ENCODE peak calls at places on chromosomes 11 and 22, in four cellular contexts. E is mammary epithelial cell, I is GM23248, M is GM23338. O is an unnamed sample.

GRCh38 chr11:69301491-69302401 is 7.8 kb downstream of the MYEOV start:
- DNase-seq in I (peak; percentile 95), E (peak; percentile 91), M (no peak), O (no peak)

GRCh38 chr11:46444305-46444704 is 52.7 kb upstream of the CHRM4 start:
- DNase-seq in E (no peak), I (peak; percentile 17), M (no peak), O (no peak)

GRCh38 chr11:134633276-134633675 is 221.2 kb upstream of the B3GAT1 start:
- DNase-seq in E (no peak), M (no peak), I (no peak), O (no peak)

GRCh38 chr11:79192836-79193235 is 248.0 kb downstream of the TENM4 start:
- DNase-seq in M (no peak), I (no peak), E (no peak), O (no peak)

GRCh38 chr11:30725645-30726195 is 139.6 kb upstream of the MPPED2 start:
- DNase-seq in I (no peak), E (no peak), M (no peak), O (no peak)

GRCh38 chr22:21624120-21624879 is 5.5 kb downstream of the YDJC start:
- DNase-seq in I (peak; percentile 62), M (peak; percentile 89), E (peak; percentile 9), O (peak; percentile 49)

GRCh38 chr11:129620705-129621104 is 194.9 kb upstream of the TMEM45B start:
- DNase-seq in E (peak; percentile 78), M (no peak), I (peak; percentile 42), O (no peak)

GRCh38 chr22:30404307-30404706 is 7.5 kb downstream of the SEC14L2 start:
- DNase-seq in E (no peak), I (no peak), M (no peak), O (no peak)

GRCh38 chr22:29030016-29030617 is 31.5 kb downstream of the C22orf31 start:
- DNase-seq in E (peak; percentile 94), I (peak; percentile 53), M (peak; percentile 29), O (no peak)

GRCh38 chr11:120667281-120667680 is 155.7 kb downstream of the GRIK4 start:
- DNase-seq in M (no peak), I (peak; percentile 47), E (no peak), O (no peak)

GRCh38 chr11:4887591-4887990 is 5.9 kb downstream of the OR51T1 start:
- DNase-seq in M (no peak), I (no peak), E (no peak), O (no peak)

GRCh38 chr22:22558071-22558971 is 744 bp downstream of the PRAME start:
- DNase-seq in M (peak; percentile 57), E (no peak), I (peak; percentile 32), O (no peak)

GRCh38 chr11:86722748-86723147 is 50.3 kb upstream of the ME3 start:
- DNase-seq in E (no peak), M (no peak), I (no peak), O (no peak)

GRCh38 chr11:78022397-78023396 is at the start of gene KCTD14:
- DNase-seq in E (peak; percentile 37), I (peak; percentile 34), M (peak; percentile 79), O (no peak)

GRCh38 chr22:27381960-27382742 is 419.4 kb downstream of the MN1 start:
- DNase-seq in E (no peak), I (no peak), M (peak; percentile 48), O (no peak)

GRCh38 chr22:27378994-27379393 is 422.6 kb downstream of the MN1 start:
- DNase-seq in E (no peak), I (no peak), M (no peak), O (no peak)

GRCh38 chr22:27381552-27381951 is 420.0 kb downstream of the MN1 start:
- DNase-seq in I (no peak), E (no peak), M (no peak), O (no peak)

GRCh38 chr22:27382947-27383346 is 418.6 kb downstream of the MN1 start:
- DNase-seq in I (no peak), M (no peak), E (no peak), O (no peak)

DNA sequence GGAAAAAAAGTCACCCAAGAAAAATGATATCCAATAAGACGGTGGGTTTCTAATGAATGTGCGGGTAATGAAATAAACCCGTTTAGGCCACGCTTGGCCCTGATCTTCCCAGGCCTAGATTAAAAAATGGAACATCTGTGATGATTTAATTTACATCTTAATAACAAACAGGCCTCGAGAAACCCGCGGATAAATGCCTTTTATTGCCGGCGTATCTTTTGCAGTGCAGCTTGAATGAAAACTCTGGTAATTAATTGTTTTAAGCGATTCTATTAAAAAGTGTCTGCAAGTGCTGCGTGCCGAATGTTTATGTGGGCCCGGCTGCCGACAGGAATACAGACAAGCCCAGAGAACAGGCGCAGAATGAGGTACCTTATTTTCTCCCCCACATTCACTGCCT is 420.7 kb downstream of the MN1 start:
- DNase-seq in E (no peak), I (no peak), M (no peak), O (no peak)
- TF ChIP-seq EZH2 in E (no peak), I (no peak), M (no peak), O (no peak)

DNA sequence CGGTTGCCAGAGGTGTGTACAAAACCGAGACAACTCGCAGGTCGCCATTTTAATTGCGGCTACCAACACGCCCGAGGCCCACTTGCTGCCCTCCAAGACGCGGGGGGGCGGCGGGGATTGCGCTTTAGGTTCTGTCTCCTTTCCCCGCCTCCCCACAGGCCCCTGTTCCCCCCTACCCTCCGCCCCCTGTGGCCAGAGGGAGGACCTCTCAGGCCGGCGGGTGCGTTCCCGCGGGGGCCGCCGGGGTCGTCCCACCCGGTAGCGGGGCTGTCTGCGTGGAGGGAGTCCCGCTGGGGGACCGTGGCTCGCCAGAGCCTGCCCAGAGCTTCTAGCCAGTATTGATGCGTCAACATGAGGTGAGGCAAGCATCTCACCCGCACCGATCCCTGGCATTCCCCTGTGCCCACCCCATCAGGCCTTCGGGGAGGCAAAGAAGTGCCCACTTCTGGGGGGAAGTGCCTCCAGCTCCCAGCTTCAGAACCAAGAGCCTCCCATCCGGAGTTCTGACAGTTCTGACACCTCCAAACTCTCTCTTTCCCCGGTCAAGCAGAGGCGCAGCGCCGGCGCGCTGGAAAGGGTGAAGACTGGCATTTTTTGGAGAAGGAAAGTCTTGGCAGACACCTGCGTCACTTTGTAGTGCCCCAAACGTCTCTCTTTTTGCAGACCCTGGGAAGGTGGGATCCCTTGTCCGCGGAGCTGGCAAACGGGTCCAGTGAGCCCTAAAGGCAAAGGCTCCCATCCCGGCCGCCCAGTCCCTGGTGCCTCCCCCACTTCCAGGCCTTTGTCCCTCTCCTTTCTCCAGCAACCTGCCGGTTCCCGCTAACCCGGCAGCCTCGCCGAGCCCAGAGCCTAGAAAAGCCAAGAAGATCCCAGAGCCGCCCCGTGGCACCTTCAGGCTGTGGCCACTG is 3.1 kb upstream of the PAX6 start:
- DNase-seq in E (no peak), I (no peak), M (peak; percentile 61), O (no peak)
- TF ChIP-seq EZH2 in E (peak; percentile 66), I (peak; percentile 91), M (peak; percentile 91), O (no peak)

DNA sequence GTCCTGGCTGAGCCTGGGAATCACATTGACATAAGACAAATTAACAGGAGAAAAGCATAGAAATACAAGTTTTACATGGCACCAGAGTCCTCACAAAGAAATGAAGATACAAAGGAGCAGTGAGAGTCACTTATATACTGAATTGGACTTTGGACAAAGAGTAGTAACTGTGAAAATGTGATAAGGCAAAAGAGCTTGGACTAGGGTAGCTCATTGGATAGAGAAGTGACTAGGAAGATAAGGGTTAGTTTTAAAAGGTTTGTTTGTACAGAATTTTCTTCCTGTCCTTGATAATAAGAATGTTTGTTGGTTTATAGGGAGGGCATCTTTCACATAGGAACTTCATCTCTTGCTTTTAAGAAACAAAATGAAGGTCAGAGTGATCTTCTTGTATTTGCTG is 17.9 kb upstream of the NUCB2 start:
- DNase-seq in M (no peak), I (no peak), E (no peak), O (no peak)
- TF ChIP-seq EZH2 in M (no peak), I (no peak), E (no peak), O (no peak)

GRCh38 chr22:50479686-50480085 is 1.7 kb upstream of the ADM2 start:
- DNase-seq in M (no peak), I (no peak), E (no peak), O (no peak)

GRCh38 chr22:50483106-50483505 is 1.8 kb downstream of the ADM2 start:
- DNase-seq in I (no peak), M (no peak), E (no peak), O (no peak)

GRCh38 chr22:50481045-50481439 is 301 bp upstream of the ADM2 start:
- DNase-seq in I (no peak), E (no peak), M (peak; percentile 57), O (no peak)

GRCh38 chr22:50482107-50483074 is 1.0 kb downstream of the ADM2 start:
- DNase-seq in M (peak; percentile 61), I (no peak), E (no peak), O (no peak)

GRCh38 chr22:50481440-50482106 is at the start of gene ADM2:
- DNase-seq in E (no peak), I (peak; percentile 59), M (peak; percentile 87), O (no peak)
- TF ChIP-seq EZH2 in E (no peak), I (no peak), M (no peak), O (no peak)